ENCODE peak calls at places on chromosomes 12 and 14, in ten cellular contexts. One of them, this sample, is unnamed.

GRCh38 chr12:94182971-94183701 is 34.8 kb downstream of the PLXNC1 start:
- DNase-seq in AG09319: no peak
- DNase-seq in body of pancreas: no peak
- DNase-seq in AG09309: no peak
- DNase-seq in A549: no peak
- DNase-seq in right atrium auricular region: no peak
- DNase-seq in GM06990: no peak
- DNase-seq in psoas muscle: no peak
- DNase-seq in AG10803: no peak
- DNase-seq in epithelial cell of esophagus: no peak
- DNase-seq in this sample: no peak

GRCh38 chr14:104879983-104880565 is 15.0 kb downstream of the CEP170B start:
- DNase-seq in body of pancreas: no peak
- DNase-seq in GM06990: peak
- DNase-seq in AG10803: no peak
- DNase-seq in AG09309: no peak
- DNase-seq in psoas muscle: peak
- DNase-seq in epithelial cell of esophagus: no peak
- DNase-seq in AG09319: no peak
- DNase-seq in right atrium auricular region: no peak
- DNase-seq in A549: no peak
- DNase-seq in this sample: no peak

GRCh38 chr12:79407671-79408622 is 282.8 kb downstream of the PAWR start:
- DNase-seq in AG09309: peak
- DNase-seq in GM06990: peak
- DNase-seq in body of pancreas: peak
- DNase-seq in AG09319: peak
- DNase-seq in right atrium auricular region: no peak
- DNase-seq in psoas muscle: no peak
- DNase-seq in A549: peak
- DNase-seq in epithelial cell of esophagus: peak
- DNase-seq in AG10803: peak
- DNase-seq in this sample: peak

GRCh38 chr12:19138551-19139344 is 9.2 kb downstream of the PLEKHA5 start:
- DNase-seq in right atrium auricular region: no peak
- DNase-seq in AG09319: no peak
- DNase-seq in psoas muscle: no peak
- DNase-seq in AG09309: peak
- DNase-seq in A549: no peak
- DNase-seq in body of pancreas: no peak
- DNase-seq in GM06990: no peak
- DNase-seq in epithelial cell of esophagus: peak
- DNase-seq in AG10803: no peak
- DNase-seq in this sample: no peak

GRCh38 chr12:10982244-10982643 is 4.5 kb downstream of the TAS2R50 start:
- DNase-seq in epithelial cell of esophagus: no peak
- DNase-seq in AG09319: no peak
- DNase-seq in body of pancreas: no peak
- DNase-seq in AG10803: no peak
- DNase-seq in right atrium auricular region: no peak
- DNase-seq in AG09309: no peak
- DNase-seq in A549: no peak
- DNase-seq in psoas muscle: no peak
- DNase-seq in GM06990: peak
- DNase-seq in this sample: no peak

GRCh38 chr12:49091836-49092085 is 2.8 kb downstream of the DHH start:
- DNase-seq in A549: no peak
- DNase-seq in right atrium auricular region: no peak
- DNase-seq in AG10803: peak
- DNase-seq in body of pancreas: no peak
- DNase-seq in GM06990: no peak
- DNase-seq in AG09309: no peak
- DNase-seq in AG09319: no peak
- DNase-seq in epithelial cell of esophagus: no peak
- DNase-seq in psoas muscle: no peak
- DNase-seq in this sample: no peak

GRCh38 chr14:65303902-65304222 is 108.7 kb upstream of the FUT8 start:
- DNase-seq in AG10803: no peak
- DNase-seq in epithelial cell of esophagus: no peak
- DNase-seq in AG09309: no peak
- DNase-seq in psoas muscle: no peak
- DNase-seq in body of pancreas: no peak
- DNase-seq in GM06990: peak
- DNase-seq in A549: no peak
- DNase-seq in AG09319: no peak
- DNase-seq in right atrium auricular region: no peak
- DNase-seq in this sample: no peak

GRCh38 chr14:49621114-49621881 is 699 bp downstream of the MGAT2 start:
- DNase-seq in AG09319: no peak
- DNase-seq in epithelial cell of esophagus: no peak
- DNase-seq in AG09309: no peak
- DNase-seq in AG10803: peak
- DNase-seq in psoas muscle: peak
- DNase-seq in right atrium auricular region: peak
- DNase-seq in A549: no peak
- DNase-seq in body of pancreas: peak
- DNase-seq in GM06990: peak
- DNase-seq in this sample: peak

GRCh38 chr14:28751467-28752058 is 15.0 kb upstream of the FOXG1 start:
- DNase-seq in GM06990: no peak
- DNase-seq in AG09309: peak
- DNase-seq in epithelial cell of esophagus: peak
- DNase-seq in right atrium auricular region: no peak
- DNase-seq in AG10803: peak
- DNase-seq in psoas muscle: no peak
- DNase-seq in A549: peak
- DNase-seq in AG09319: no peak
- DNase-seq in body of pancreas: peak
- DNase-seq in this sample: no peak

GRCh38 chr14:54642121-54642520 is 75.2 kb downstream of the SAMD4A start:
- DNase-seq in AG09319: no peak
- DNase-seq in body of pancreas: no peak
- DNase-seq in AG10803: no peak
- DNase-seq in AG09309: no peak
- DNase-seq in GM06990: no peak
- DNase-seq in epithelial cell of esophagus: no peak
- DNase-seq in A549: no peak
- DNase-seq in psoas muscle: no peak
- DNase-seq in right atrium auricular region: no peak
- DNase-seq in this sample: no peak

GRCh38 chr14:100201701-100202100 is 37.2 kb upstream of the YY1 start:
- DNase-seq in A549: no peak
- DNase-seq in psoas muscle: no peak
- DNase-seq in GM06990: no peak
- DNase-seq in AG10803: no peak
- DNase-seq in AG09319: no peak
- DNase-seq in epithelial cell of esophagus: no peak
- DNase-seq in body of pancreas: no peak
- DNase-seq in AG09309: no peak
- DNase-seq in right atrium auricular region: no peak
- DNase-seq in this sample: no peak

GRCh38 chr14:21723431-21724045 is 49.9 kb upstream of the OR4E1 start:
- DNase-seq in AG10803: no peak
- DNase-seq in body of pancreas: no peak
- DNase-seq in GM06990: no peak
- DNase-seq in right atrium auricular region: no peak
- DNase-seq in A549: peak
- DNase-seq in epithelial cell of esophagus: peak
- DNase-seq in AG09309: no peak
- DNase-seq in psoas muscle: no peak
- DNase-seq in AG09319: no peak
- DNase-seq in this sample: no peak
- TF ChIP-seq CTCF in AG10803: no peak
- TF ChIP-seq CTCF in body of pancreas: no peak
- TF ChIP-seq CTCF in GM06990: peak
- TF ChIP-seq CTCF in right atrium auricular region: no peak
- TF ChIP-seq CTCF in A549: peak
- TF ChIP-seq CTCF in epithelial cell of esophagus: peak
- TF ChIP-seq CTCF in AG09309: no peak
- TF ChIP-seq CTCF in psoas muscle: no peak
- TF ChIP-seq CTCF in AG09319: no peak
- TF ChIP-seq CTCF in this sample: no peak

DNA sequence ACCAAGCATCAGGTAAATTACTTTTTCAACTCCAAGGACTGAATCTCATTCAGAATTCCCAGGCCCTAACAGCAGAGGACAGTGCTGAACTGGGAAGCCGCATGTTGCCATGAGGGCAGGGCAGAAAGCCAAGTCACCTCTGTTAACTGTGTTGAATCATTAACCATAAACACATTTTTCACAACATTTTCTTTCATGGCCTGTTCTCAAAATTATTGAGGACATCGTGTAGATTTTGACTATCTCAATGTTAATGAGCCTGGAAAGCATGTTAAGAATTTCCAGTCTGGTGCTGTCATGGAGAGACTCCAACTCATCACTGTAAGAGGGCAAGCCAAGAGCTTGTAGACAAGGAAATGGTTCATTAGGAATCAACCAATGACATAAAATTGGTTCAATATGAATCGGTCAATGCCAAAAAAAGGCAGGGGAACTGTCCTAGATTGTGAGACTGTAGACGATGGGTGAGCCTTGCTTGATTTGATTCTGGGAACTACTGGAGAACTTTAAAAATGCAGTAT is 33.7 kb downstream of the CPM start:
- DNase-seq in AG09309: peak
- DNase-seq in psoas muscle: no peak
- DNase-seq in GM06990: no peak
- DNase-seq in body of pancreas: peak
- DNase-seq in right atrium auricular region: no peak
- DNase-seq in AG09319: peak
- DNase-seq in A549: peak
- DNase-seq in AG10803: peak
- DNase-seq in epithelial cell of esophagus: peak
- DNase-seq in this sample: no peak
- TF ChIP-seq CTCF in AG09309: peak
- TF ChIP-seq CTCF in psoas muscle: no peak
- TF ChIP-seq CTCF in GM06990: no peak
- TF ChIP-seq CTCF in body of pancreas: peak
- TF ChIP-seq CTCF in right atrium auricular region: peak
- TF ChIP-seq CTCF in AG09319: peak
- TF ChIP-seq CTCF in A549: peak
- TF ChIP-seq CTCF in AG10803: peak
- TF ChIP-seq CTCF in epithelial cell of esophagus: peak
- TF ChIP-seq CTCF in this sample: peak

GRCh38 chr12:117013726-117014125 is 85.5 kb downstream of the TESC start:
- DNase-seq in AG09319: no peak
- DNase-seq in body of pancreas: no peak
- DNase-seq in AG10803: no peak
- DNase-seq in GM06990: no peak
- DNase-seq in psoas muscle: no peak
- DNase-seq in AG09309: no peak
- DNase-seq in epithelial cell of esophagus: peak
- DNase-seq in A549: no peak
- DNase-seq in right atrium auricular region: no peak
- DNase-seq in this sample: no peak

GRCh38 chr12:117014342-117014887 is 84.8 kb downstream of the TESC start:
- DNase-seq in epithelial cell of esophagus: no peak
- DNase-seq in AG09309: no peak
- DNase-seq in AG10803: no peak
- DNase-seq in right atrium auricular region: no peak
- DNase-seq in GM06990: no peak
- DNase-seq in A549: no peak
- DNase-seq in body of pancreas: no peak
- DNase-seq in AG09319: no peak
- DNase-seq in psoas muscle: no peak
- DNase-seq in this sample: peak

GRCh38 chr12:117009759-117010158 is 89.5 kb downstream of the TESC start:
- DNase-seq in epithelial cell of esophagus: no peak
- DNase-seq in AG10803: no peak
- DNase-seq in body of pancreas: no peak
- DNase-seq in AG09309: no peak
- DNase-seq in psoas muscle: no peak
- DNase-seq in right atrium auricular region: no peak
- DNase-seq in A549: no peak
- DNase-seq in AG09319: no peak
- DNase-seq in GM06990: no peak
- DNase-seq in this sample: no peak

GRCh38 chr12:117010693-117011451 is 88.3 kb downstream of the TESC start:
- DNase-seq in epithelial cell of esophagus: no peak
- DNase-seq in right atrium auricular region: no peak
- DNase-seq in AG10803: no peak
- DNase-seq in AG09309: no peak
- DNase-seq in GM06990: no peak
- DNase-seq in psoas muscle: no peak
- DNase-seq in AG09319: no peak
- DNase-seq in A549: no peak
- DNase-seq in body of pancreas: no peak
- DNase-seq in this sample: no peak

GRCh38 chr12:117012189-117012805 is 86.9 kb downstream of the TESC start:
- DNase-seq in right atrium auricular region: no peak
- DNase-seq in epithelial cell of esophagus: peak
- DNase-seq in body of pancreas: no peak
- DNase-seq in psoas muscle: no peak
- DNase-seq in AG09319: no peak
- DNase-seq in A549: no peak
- DNase-seq in AG09309: peak
- DNase-seq in AG10803: peak
- DNase-seq in GM06990: no peak
- DNase-seq in this sample: no peak
- TF ChIP-seq CTCF in right atrium auricular region: no peak
- TF ChIP-seq CTCF in epithelial cell of esophagus: no peak
- TF ChIP-seq CTCF in body of pancreas: no peak
- TF ChIP-seq CTCF in psoas muscle: no peak
- TF ChIP-seq CTCF in AG09319: no peak
- TF ChIP-seq CTCF in A549: no peak
- TF ChIP-seq CTCF in AG09309: no peak
- TF ChIP-seq CTCF in AG10803: no peak
- TF ChIP-seq CTCF in GM06990: no peak
- TF ChIP-seq CTCF in this sample: peak

DNA sequence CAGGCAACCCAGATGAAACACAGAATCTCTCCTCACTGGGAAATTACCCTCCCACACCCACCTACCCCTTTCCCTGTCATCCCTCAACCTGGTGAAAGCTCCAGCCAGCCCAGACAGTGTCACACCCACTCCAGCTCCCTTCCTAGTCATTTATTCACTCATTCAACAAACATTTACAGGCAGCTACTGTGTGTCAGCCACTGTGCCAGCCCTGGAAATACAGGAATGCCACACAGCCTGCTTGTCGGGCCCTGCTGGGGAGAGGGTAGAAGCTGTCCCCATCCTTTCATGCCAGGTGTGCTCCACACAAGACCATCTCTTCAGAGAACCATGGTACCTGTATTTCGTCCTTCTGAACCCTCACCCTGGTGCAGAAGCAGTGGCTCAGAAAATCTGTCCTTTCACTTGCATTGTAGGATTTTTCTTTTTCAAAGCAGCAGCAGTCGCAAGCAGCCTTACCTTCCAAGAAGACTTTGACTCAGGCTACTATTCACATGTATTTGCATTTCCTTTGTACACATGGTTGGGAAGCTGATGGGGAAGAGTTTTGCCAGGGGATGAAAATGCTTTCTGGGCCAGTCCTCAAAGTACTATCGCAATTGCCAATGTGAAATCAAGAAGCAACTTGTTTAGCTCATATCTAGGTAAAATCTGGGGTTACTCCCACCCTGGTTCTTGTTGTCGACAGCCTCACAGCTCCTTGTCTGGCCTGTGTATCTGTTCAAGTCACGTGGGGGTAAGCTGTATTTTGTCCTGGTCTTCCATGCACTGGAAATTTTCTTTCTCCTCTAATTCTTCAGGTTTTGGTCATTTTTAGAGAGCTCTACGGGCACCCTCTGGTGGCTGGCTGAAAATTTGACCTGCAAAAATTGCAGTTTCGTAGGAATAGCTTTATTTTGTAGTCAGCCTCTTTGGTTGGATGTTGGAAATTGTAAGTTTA is 147.4 kb upstream of the EGLN3 start:
- DNase-seq in AG09319: peak
- DNase-seq in body of pancreas: peak
- DNase-seq in right atrium auricular region: no peak
- DNase-seq in psoas muscle: peak
- DNase-seq in AG10803: peak
- DNase-seq in epithelial cell of esophagus: peak
- DNase-seq in AG09309: no peak
- DNase-seq in GM06990: no peak
- DNase-seq in A549: peak
- DNase-seq in this sample: no peak
- TF ChIP-seq CTCF in AG09319: peak
- TF ChIP-seq CTCF in body of pancreas: peak
- TF ChIP-seq CTCF in right atrium auricular region: peak
- TF ChIP-seq CTCF in psoas muscle: peak
- TF ChIP-seq CTCF in AG10803: peak
- TF ChIP-seq CTCF in epithelial cell of esophagus: peak
- TF ChIP-seq CTCF in AG09309: peak
- TF ChIP-seq CTCF in GM06990: peak
- TF ChIP-seq CTCF in A549: peak
- TF ChIP-seq CTCF in this sample: peak

This sample was measured in osteocyte.